ENCODE peak calls at places on chromosomes 6 and 20, in five cellular contexts. R is endothelial cell of umbilical vein; M is CD4-positive, alpha-beta memory T cell; C is psoas muscle; P is cardiac muscle cell. A is an unnamed sample.

GRCh38 chr6:113732384-113732966 is 124.7 kb upstream of the MARCKS start:
- DNase-seq in R (peak), M (no peak), C (no peak), P (peak), A (peak)

GRCh38 chr6:29553268-29554057 is 6.1 kb downstream of the UBD start:
- DNase-seq in R (peak), M (peak), C (peak), P (peak), A (no peak)

GRCh38 chr6:90186637-90187361 is 109.8 kb downstream of the BACH2 start:
- DNase-seq in R (no peak), M (peak), C (no peak), P (no peak), A (no peak)

GRCh38 chr20:43994486-43995100 is 79.9 kb downstream of the TOX2 start:
- DNase-seq in R (no peak), M (no peak), C (no peak), P (peak), A (no peak)

GRCh38 chr6:24643925-24644324 is 2.1 kb downstream of the KIAA0319 start:
- DNase-seq in R (no peak), M (no peak), C (no peak), P (no peak), A (no peak)

GRCh38 chr6:3356056-3356823 is 97.5 kb downstream of the PSMG4 start:
- DNase-seq in R (peak), M (peak), C (peak), P (peak), A (peak)

GRCh38 chr6:124961468-124961783 is 811 bp upstream of the RNF217 start:
- DNase-seq in R (no peak), M (no peak), C (no peak), P (no peak), A (no peak)

GRCh38 chr6:35089216-35089934 is 51.8 kb downstream of the TCP11 start:
- DNase-seq in R (no peak), M (no peak), C (no peak), P (no peak), A (peak)

GRCh38 chr6:148441454-148441911 is 98.8 kb downstream of the SASH1 start:
- DNase-seq in R (peak), M (no peak), C (no peak), P (peak), A (no peak)

GRCh38 chr20:46999821-47000465 is 105.3 kb downstream of the EYA2 start:
- DNase-seq in R (no peak), M (no peak), C (no peak), P (no peak), A (peak)

GRCh38 chr20:56778765-56779195 is 149.7 kb downstream of the TFAP2C start:
- DNase-seq in R (no peak), M (no peak), C (no peak), P (peak), A (no peak)

GRCh38 chr6:48917233-48917632 is 545.8 kb downstream of the MMUT start:
- DNase-seq in R (no peak), M (no peak), C (no peak), P (no peak), A (no peak)

GRCh38 chr6:30450908-30451818 is 38.1 kb upstream of the HLA-E start:
- DNase-seq in R (no peak), M (peak), C (peak), P (peak), A (no peak)

GRCh38 chr6:167665698-167666380 is 160.9 kb upstream of the AFDN start:
- DNase-seq in R (no peak), M (no peak), C (no peak), P (no peak), A (no peak)

GRCh38 chr6:85674604-85675003 is 31.9 kb upstream of the SYNCRIP start:
- DNase-seq in R (no peak), M (no peak), C (no peak), P (no peak), A (no peak)

GRCh38 chr6:81773887-81774286 is 21.4 kb upstream of the TENT5A start:
- DNase-seq in R (no peak), M (no peak), C (no peak), P (no peak), A (no peak)

GRCh38 chr20:5654557-5654956 is 95.6 kb upstream of the SHLD1 start:
- DNase-seq in R (peak), M (no peak), C (no peak), P (peak), A (no peak)

GRCh38 chr6:159981591-159982245 is 12.8 kb downstream of the IGF2R start:
- DNase-seq in R (peak), M (peak), C (peak), P (peak), A (no peak)

GRCh38 chr20:23164176-23164601 is 78.1 kb upstream of the CD93 start:
- DNase-seq in R (no peak), M (no peak), C (no peak), P (no peak), A (no peak)

GRCh38 chr6:119241124-119241491 is 108.5 kb downstream of the MAN1A1 start:
- DNase-seq in R (peak), M (no peak), C (no peak), P (peak), A (no peak)

GRCh38 chr6:5764401-5764955 is 242.2 kb downstream of the NRN1 start:
- DNase-seq in R (no peak), M (no peak), C (peak), P (peak), A (no peak)

GRCh38 chr20:52971498-52972189 is 514 bp upstream of the TSHZ2 start:
- DNase-seq in R (no peak), M (peak), C (no peak), P (no peak), A (no peak)

GRCh38 chr20:52974155-52974554 is 2.0 kb downstream of the TSHZ2 start:
- DNase-seq in R (no peak), M (peak), C (no peak), P (peak), A (no peak)

GRCh38 chr20:52975024-52975732 is 3.0 kb downstream of the TSHZ2 start:
- DNase-seq in R (no peak), M (peak), C (no peak), P (peak), A (no peak)

GRCh38 chr20:52972190-52972937 is at the start of gene TSHZ2:
- DNase-seq in R (no peak), M (peak), C (peak), P (peak), A (peak)

DNA sequence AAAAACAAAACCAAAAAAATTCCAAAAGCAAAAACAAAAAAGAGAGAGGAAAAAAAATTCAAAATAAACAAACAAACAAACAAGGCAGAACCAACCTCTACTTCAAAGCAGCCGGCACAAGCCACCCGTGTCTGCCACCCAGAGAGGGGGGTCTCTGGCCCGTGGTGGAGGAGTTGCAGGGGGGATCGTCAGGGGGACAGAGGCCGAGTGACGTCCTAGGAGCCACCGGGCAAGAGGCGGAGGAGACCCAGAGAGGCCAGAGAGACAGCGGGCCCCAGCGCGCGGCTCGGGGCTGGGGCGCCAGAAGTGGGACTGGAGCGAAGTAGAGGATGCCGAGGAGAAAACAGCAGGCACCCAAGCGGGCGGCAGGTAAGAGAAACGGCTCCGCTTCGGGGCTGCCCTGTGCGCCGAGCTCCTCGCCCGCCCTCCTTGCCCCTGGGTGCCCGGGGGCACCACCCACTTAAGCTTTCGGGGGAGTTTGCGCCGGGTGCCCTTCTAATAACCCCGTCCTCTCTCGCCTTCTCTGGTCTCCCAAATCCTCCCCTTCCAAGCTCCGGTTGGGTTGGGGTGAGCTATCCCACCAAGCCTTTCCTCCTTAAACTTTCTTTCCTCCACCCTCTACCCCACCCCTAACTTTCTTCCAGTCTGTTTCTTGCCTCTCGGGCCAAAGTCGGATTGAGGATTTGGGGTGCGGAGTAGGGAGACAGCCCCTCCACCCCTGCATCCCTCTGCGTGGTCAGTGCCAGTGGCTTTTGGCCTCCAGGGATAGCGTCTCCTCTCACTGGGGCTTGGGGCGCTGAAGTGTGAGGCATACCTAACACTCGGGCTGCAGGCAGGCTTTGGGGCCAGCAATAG is 1.0 kb downstream of the TSHZ2 start:
- DNase-seq in R (no peak), M (peak), C (peak), P (peak), A (no peak)
- H3K4me3 ChIP-seq in R (no peak), M (peak), C (peak), P (peak), A (no peak)

GRCh38 chr6:116929825-116930224 is 52.8 kb downstream of the RFX6 start:
- DNase-seq in R (no peak), M (no peak), C (no peak), P (no peak), A (no peak)

GRCh38 chr6:116925088-116925794 is 48.2 kb downstream of the RFX6 start:
- DNase-seq in R (peak), M (no peak), C (no peak), P (peak), A (no peak)

GRCh38 chr6:116922853-116923548 is 46.0 kb downstream of the RFX6 start:
- DNase-seq in R (no peak), M (no peak), C (no peak), P (no peak), A (no peak)

GRCh38 chr6:116928667-116929066 is 51.6 kb downstream of the RFX6 start:
- DNase-seq in R (no peak), M (no peak), C (no peak), P (no peak), A (no peak)

GRCh38 chr6:116924245-116924644 is 47.2 kb downstream of the RFX6 start:
- DNase-seq in R (no peak), M (no peak), C (no peak), P (no peak), A (no peak)
- H3K27ac ChIP-seq in R (no peak), M (no peak), C (no peak), P (no peak), A (no peak)

DNA sequence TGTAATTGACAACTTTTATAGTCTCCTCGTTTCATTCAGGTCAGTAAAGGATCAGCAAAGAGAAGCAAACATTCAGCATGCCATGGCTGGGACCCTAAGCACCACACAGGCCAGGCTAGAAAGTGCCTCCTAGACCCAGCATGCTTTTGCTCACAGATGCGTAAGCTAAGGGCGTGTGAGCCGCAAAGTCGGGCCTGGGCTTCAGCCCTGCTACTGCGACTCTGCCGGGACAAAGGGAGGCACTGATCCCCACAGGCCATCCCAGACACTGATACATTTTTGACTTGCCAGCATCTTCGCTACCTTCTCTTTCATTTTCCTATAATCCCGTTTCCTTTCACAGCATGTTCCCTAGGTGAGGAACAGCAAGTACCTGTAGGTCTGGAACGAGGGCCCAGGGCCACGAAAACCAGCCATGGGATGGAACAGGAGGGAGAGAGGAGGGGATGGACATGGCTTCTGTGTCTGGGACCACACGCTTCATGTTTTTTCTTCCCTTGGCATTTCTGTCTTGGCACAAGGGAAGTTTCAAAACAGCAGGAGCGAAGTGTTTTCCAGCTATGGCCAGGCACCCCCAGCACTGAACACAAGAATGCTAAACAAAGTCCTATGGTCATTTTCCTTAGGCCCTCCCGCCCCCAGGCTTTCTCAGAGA is 42.6 kb downstream of the IRF4 start:
- DNase-seq in R (no peak), M (no peak), C (no peak), P (no peak), A (no peak)
- H3K4me3 ChIP-seq in R (no peak), M (no peak), C (no peak), P (no peak), A (no peak)

GRCh38 chr6:106134906-106135634 is 48.9 kb downstream of the PRDM1 start:
- DNase-seq in R (no peak), M (no peak), C (peak), P (no peak), A (no peak)

GRCh38 chr6:106132153-106132698 is 46.1 kb downstream of the PRDM1 start:
- DNase-seq in R (no peak), M (no peak), C (no peak), P (no peak), A (no peak)

GRCh38 chr6:106134087-106134770 is 48.1 kb downstream of the PRDM1 start:
- DNase-seq in R (no peak), M (no peak), C (no peak), P (no peak), A (no peak)

GRCh38 chr6:106136172-106136571 is 50.0 kb downstream of the PRDM1 start:
- DNase-seq in R (no peak), M (no peak), C (no peak), P (no peak), A (no peak)

GRCh38 chr6:106133040-106133439 is 46.9 kb downstream of the PRDM1 start:
- DNase-seq in R (no peak), M (no peak), C (no peak), P (no peak), A (no peak)
- H3K27ac ChIP-seq in R (no peak), M (no peak), C (no peak), P (no peak), A (no peak)

GRCh38 chr6:33974030-33974429 is 170.2 kb upstream of the MLN start:
- DNase-seq in R (no peak), M (no peak), C (no peak), P (no peak), A (peak)
- H3K4me3 ChIP-seq in R (no peak), M (no peak), C (no peak), P (no peak), A (no peak)

GRCh38 chr6:156160007-156160787 is 617.0 kb upstream of the ARID1B start:
- DNase-seq in R (no peak), M (no peak), C (no peak), P (no peak), A (no peak)

GRCh38 chr6:156160788-156161150 is 616.4 kb upstream of the ARID1B start:
- DNase-seq in R (peak), M (no peak), C (no peak), P (no peak), A (no peak)

GRCh38 chr6:156154896-156155295 is 622.3 kb upstream of the ARID1B start:
- DNase-seq in R (peak), M (no peak), C (no peak), P (no peak), A (no peak)
- H3K27ac ChIP-seq in R (no peak), M (no peak), C (no peak), P (no peak), A (no peak)

GRCh38 chr20:63944078-63944941 is 11.9 kb downstream of the UCKL1 start:
- DNase-seq in R (no peak), M (no peak), C (peak), P (no peak), A (no peak)
- H3K4me3 ChIP-seq in R (no peak), M (no peak), C (no peak), P (no peak), A (no peak)

GRCh38 chr6:117951783-117952182 is 44.7 kb downstream of the SLC35F1 start:
- DNase-seq in R (no peak), M (no peak), C (no peak), P (no peak), A (peak)
- H3K27ac ChIP-seq in R (no peak), M (no peak), C (no peak), P (no peak), A (no peak)

GRCh38 chr6:116280960-116281316 is 1.2 kb upstream of the TSPYL1 start:
- DNase-seq in R (no peak), M (no peak), C (no peak), P (no peak), A (no peak)
- H3K4me3 ChIP-seq in R (no peak), M (peak), C (peak), P (no peak), A (no peak)

GRCh38 chr20:62605236-62605948 is 36.9 kb upstream of the SLCO4A1 start:
- DNase-seq in R (no peak), M (no peak), C (peak), P (no peak), A (no peak)
- H3K27ac ChIP-seq in R (no peak), M (no peak), C (no peak), P (no peak), A (no peak)

A was measured in WERI-Rb-1.